ENCODE peak calls at places on chromosomes 7 and 10, in six cellular contexts. D, B, T, I, R and V are unnamed samples.
A peak's percentile ranks its signal among the peaks of the same experiment; 100 is the strongest.

GRCh38 chr10:114408968-114409444 is 4.7 kb upstream of the AFAP1L2 start:
- DNase-seq in B (no peak), I (no peak), R (no peak), T (no peak), D (no peak), V (no peak)

GRCh38 chr10:78907458-78908211 is 161.1 kb upstream of the ZMIZ1 start:
- DNase-seq in B (no peak), T (no peak), D (no peak), I (peak; percentile 49), R (no peak), V (no peak)

GRCh38 chr10:2772791-2773644 is 294.3 kb upstream of the PFKP start:
- DNase-seq in B (no peak), T (no peak), D (no peak), R (no peak), I (peak; percentile 83), V (no peak)

GRCh38 chr7:44985900-44986217 is 7.0 kb upstream of the MYO1G start:
- DNase-seq in I (no peak), R (no peak), B (no peak), D (no peak), T (no peak), V (no peak)

GRCh38 chr10:97468162-97468561 is 22.2 kb downstream of the ZDHHC16 start:
- DNase-seq in R (peak; percentile 84), D (no peak), I (no peak), B (no peak), T (no peak), V (no peak)

GRCh38 chr7:40213856-40214255 is 79.1 kb downstream of the SUGCT start:
- DNase-seq in D (no peak), B (no peak), I (no peak), T (peak; percentile 89), R (no peak), V (no peak)

GRCh38 chr7:152869041-152869676 is 109.6 kb downstream of the ACTR3B start:
- DNase-seq in R (no peak), D (no peak), B (no peak), T (no peak), I (no peak), V (no peak)

GRCh38 chr7:128108641-128109423 is 77.6 kb upstream of the LRRC4 start:
- DNase-seq in B (no peak), D (no peak), T (no peak), I (no peak), R (peak; percentile 93), V (no peak)

DNA sequence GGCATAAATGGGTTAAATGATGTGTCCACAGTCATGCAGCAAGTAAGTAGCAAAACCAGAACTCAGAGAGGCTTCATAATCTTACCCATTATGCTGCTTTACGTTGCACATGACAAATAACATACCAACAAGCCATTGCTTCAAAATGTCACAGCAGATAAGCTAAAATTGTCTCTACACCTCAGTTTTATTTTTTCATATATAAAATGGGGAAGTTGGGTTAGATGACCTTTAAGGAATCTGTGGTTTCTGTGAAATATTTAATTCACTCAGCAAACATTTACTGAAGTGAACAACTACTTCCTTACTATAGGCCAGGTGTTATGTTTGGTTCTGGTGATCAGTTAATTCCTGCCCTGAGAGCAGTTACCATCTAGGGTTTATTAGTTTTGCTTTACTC is 2.3 kb upstream of the ASCC1 start:
- DNase-seq in I (no peak), B (no peak), D (no peak), R (peak; percentile 77), T (no peak), V (no peak)
- H2AFZ ChIP-seq in I (no peak overlapping the region), B (no peak overlapping the region), D (no peak overlapping the region), R (no peak overlapping the region), T (no peak overlapping the region), V (no peak overlapping the region)

GRCh38 chr10:130025811-130026510 is 61.9 kb upstream of the EBF3 start:
- DNase-seq in R (no peak), T (no peak), I (no peak), D (no peak), B (no peak), V (no peak)
- H2AFZ ChIP-seq in R (no peak overlapping the region), T (no peak overlapping the region), I (no peak overlapping the region), D (no peak overlapping the region), B (no peak overlapping the region), V (no peak overlapping the region)

GRCh38 chr7:88759956-88760515 is 536 bp downstream of the ZNF804B start:
- DNase-seq in T (no peak), R (no peak), B (peak; percentile 10), I (no peak), D (peak; percentile 4), V (no peak)
- H2AFZ ChIP-seq in T (no peak overlapping the region), R (no peak overlapping the region), B (peak overlapping the region; percentile 24), I (peak overlapping the region; percentile 94), D (peak overlapping the region; percentile 97), V (no peak overlapping the region)

GRCh38 chr7:86786376-86786775 is 142.7 kb downstream of the GRM3 start:
- DNase-seq in B (no peak), R (no peak), T (no peak), D (no peak), I (no peak), V (no peak)
- H2AFZ ChIP-seq in B (no peak overlapping the region), R (no peak overlapping the region), T (no peak overlapping the region), D (no peak overlapping the region), I (no peak overlapping the region), V (no peak overlapping the region)

DNA sequence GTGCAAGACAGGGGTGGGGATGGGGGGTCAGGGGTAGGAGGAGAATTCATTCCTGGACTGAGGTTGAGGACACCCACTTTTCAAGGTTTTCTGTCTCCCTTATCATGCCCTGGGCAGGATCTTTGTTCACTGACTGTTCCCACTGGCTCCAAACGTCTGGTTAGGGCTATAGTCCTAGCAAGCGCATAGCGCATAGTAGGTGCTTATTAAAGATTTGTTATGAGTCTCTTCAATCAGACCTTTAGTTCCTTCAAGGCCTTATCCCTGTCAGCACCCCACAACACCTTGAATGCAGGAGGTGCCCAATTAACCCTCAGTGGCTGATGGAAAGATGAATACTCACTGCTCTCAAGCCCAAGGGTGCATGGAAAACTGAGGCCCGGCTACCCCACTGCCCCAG is 177.9 kb downstream of the SH3PXD2A start:
- DNase-seq in I (no peak), B (no peak), D (no peak), R (no peak), T (no peak), V (no peak)
- H2AFZ ChIP-seq in I (no peak overlapping the region), B (no peak overlapping the region), D (no peak overlapping the region), R (peak overlapping the region; percentile 44), T (no peak overlapping the region), V (no peak overlapping the region)

GRCh38 chr7:83413831-83414230 is 235.1 kb downstream of the SEMA3E start:
- DNase-seq in B (peak; percentile 7), R (no peak), T (peak; percentile 14), I (no peak), D (no peak), V (no peak)
- H2AFZ ChIP-seq in B (no peak overlapping the region), R (no peak overlapping the region), T (no peak overlapping the region), I (peak overlapping the region; percentile 78), D (peak overlapping the region; percentile 54), V (no peak overlapping the region)

DNA sequence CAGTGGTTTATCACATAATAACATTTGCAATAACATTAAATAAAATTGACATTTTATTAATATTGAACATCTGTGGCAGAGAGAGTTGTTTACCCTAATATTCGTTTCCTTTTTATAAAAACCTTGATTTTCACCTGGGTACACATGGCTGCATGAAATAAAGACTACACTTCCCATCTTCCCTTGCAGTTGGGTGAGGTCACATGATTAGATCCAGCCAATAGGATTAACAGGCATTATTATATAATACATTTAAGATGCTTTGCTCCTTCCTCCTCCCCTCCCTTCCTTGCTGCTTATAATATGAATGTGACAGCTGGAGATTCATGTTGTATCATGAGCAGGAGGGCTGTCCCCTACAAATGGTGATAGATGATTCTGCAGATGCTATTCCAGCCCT is 146.5 kb downstream of the SH2D4B start:
- DNase-seq in D (peak; percentile 72), I (no peak), T (no peak), B (peak; percentile 73), R (peak; percentile 76), V (peak; percentile 7)
- H2AFZ ChIP-seq in D (no peak overlapping the region), I (no peak overlapping the region), T (no peak overlapping the region), B (no peak overlapping the region), R (peak overlapping the region; percentile 58), V (no peak overlapping the region)

GRCh38 chr7:2851499-2851898 is 7.4 kb upstream of the GNA12 start:
- DNase-seq in D (no peak), B (no peak), I (no peak), R (no peak), T (no peak), V (no peak)

GRCh38 chr7:2853147-2853546 is 9.0 kb upstream of the GNA12 start:
- DNase-seq in T (peak; percentile 32), R (no peak), I (no peak), D (no peak), B (no peak), V (no peak)

GRCh38 chr7:2845193-2845592 is 1.1 kb upstream of the GNA12 start:
- DNase-seq in I (no peak), D (no peak), R (no peak), T (no peak), B (no peak), V (no peak)

GRCh38 chr7:2855386-2855785 is 11.3 kb upstream of the GNA12 start:
- DNase-seq in T (no peak), I (no peak), R (no peak), B (no peak), D (no peak), V (no peak)

GRCh38 chr7:2849941-2850766 is 6.0 kb upstream of the GNA12 start:
- DNase-seq in R (no peak), T (no peak), D (no peak), B (no peak), I (no peak), V (no peak)
- H2AFZ ChIP-seq in R (no peak overlapping the region), T (no peak overlapping the region), D (no peak overlapping the region), B (no peak overlapping the region), I (no peak overlapping the region), V (no peak overlapping the region)